ENCODE peak calls at places on chromosome 1, in ten cellular contexts. S is heart left ventricle; V is activated CD4-positive, alpha-beta T cell treated with anti-CD3 and anti-CD28 coated beads, Interleukin-2, amount 50 U/mL, for 4 hours; R is T-helper 17 cell; B is EH; T is MV-4-11; W is cardiac muscle cell; J is left lung; E is T-helper 1 cell; F is NCI-H345. M is an unnamed sample.

GRCh38 chr1:108053291-108054023 is 88.5 kb upstream of the VAV3 start:
- DNase-seq in E (no peak), W (no peak), R (no peak), F (no peak), V (no peak), S (peak; percentile 37), T (peak; percentile 68), J (no peak), B (no peak), M (no peak)

GRCh38 chr1:40141878-40142535 is 19.2 kb upstream of the RLF start:
- DNase-seq in V (no peak), W (no peak), T (no peak), B (peak; percentile 57), E (no peak), S (no peak), F (no peak), R (no peak), J (no peak), M (no peak)

GRCh38 chr1:72050551-72050950 is 231.8 kb downstream of the NEGR1 start:
- DNase-seq in W (no peak), J (no peak), B (no peak), R (no peak), S (no peak), E (no peak), V (no peak), T (no peak), F (no peak), M (no peak)

GRCh38 chr1:88462481-88463261 is 221.4 kb upstream of the PKN2 start:
- DNase-seq in J (peak; percentile 67), B (peak; percentile 19), S (peak; percentile 41), R (no peak), F (peak; percentile 64), E (no peak), W (peak; percentile 76), T (no peak), V (no peak), M (no peak)

GRCh38 chr1:2274231-2274967 is 46.3 kb downstream of the SKI start:
- DNase-seq in V (no peak), F (no peak), J (peak; percentile 72), S (no peak), E (no peak), T (no peak), R (no peak), W (no peak), B (no peak), M (no peak)

GRCh38 chr1:103953386-103953785 is 203.7 kb downstream of the AMY1C start:
- DNase-seq in V (no peak), B (no peak), W (no peak), E (no peak), T (no peak), S (no peak), R (no peak), F (peak; percentile 4), J (no peak), M (no peak)

GRCh38 chr1:91120915-91121314 is 99.1 kb upstream of the ZNF644 start:
- DNase-seq in E (no peak), V (no peak), S (no peak), B (no peak), T (no peak), F (no peak), R (no peak), J (no peak), W (no peak), M (no peak)

GRCh38 chr1:27525296-27526271 is 35.6 kb upstream of the WASF2 start:
- DNase-seq in B (peak; percentile 84), V (no peak), F (peak; percentile 69), R (peak; percentile 14), W (peak; percentile 96), E (peak; percentile 31), J (peak; percentile 91), T (peak; percentile 93), S (peak; percentile 92), M (no peak)

GRCh38 chr1:186620951-186621350 is 59.3 kb downstream of the PTGS2 start:
- DNase-seq in S (no peak), J (no peak), V (no peak), B (peak; percentile 92), R (no peak), W (no peak), F (no peak), T (peak; percentile 96), E (no peak), M (peak; percentile 34)

GRCh38 chr1:20380616-20381035 is 90.0 kb downstream of the VWA5B1 start:
- DNase-seq in T (peak; percentile 96), S (no peak), W (no peak), R (no peak), F (no peak), V (no peak), E (no peak), J (no peak), B (peak; percentile 83), M (no peak)

GRCh38 chr1:42873670-42874069 is 27.3 kb downstream of the ZNF691 start:
- DNase-seq in J (no peak), F (no peak), V (no peak), R (no peak), W (no peak), S (no peak), B (no peak), T (no peak), E (no peak), M (no peak)

GRCh38 chr1:53043271-53043670 is 18.7 kb upstream of the PODN start:
- DNase-seq in F (no peak), S (no peak), J (no peak), V (no peak), B (peak; percentile 92), E (no peak), W (no peak), R (no peak), T (no peak), M (no peak)

GRCh38 chr1:11281518-11282331 is 8.7 kb downstream of the UBIAD1 start:
- DNase-seq in J (no peak), R (no peak), B (peak; percentile 92), S (no peak), W (no peak), V (no peak), T (no peak), E (no peak), F (no peak), M (peak; percentile 48)

GRCh38 chr1:52880226-52880625 is 37.7 kb downstream of the ZYG11A start:
- DNase-seq in J (no peak), R (no peak), F (peak; percentile 38), V (no peak), S (no peak), T (no peak), B (no peak), E (no peak), W (no peak), M (no peak)

GRCh38 chr1:8122160-8122476 is 96.0 kb upstream of the ERRFI1 start:
- DNase-seq in T (no peak), V (no peak), F (no peak), S (no peak), R (no peak), J (no peak), W (no peak), B (peak; percentile 36), E (no peak), M (no peak)

GRCh38 chr1:6554907-6555778 is at the start of gene TAS1R1:
- DNase-seq in V (no peak), J (no peak), F (no peak), R (no peak), E (no peak), T (no peak), S (peak; percentile 52), W (no peak), B (peak; percentile 55), M (no peak)

GRCh38 chr1:60865146-60865545 is 217.2 kb upstream of the NFIA start:
- DNase-seq in V (no peak), W (no peak), R (no peak), J (no peak), S (no peak), T (no peak), E (no peak), F (no peak), B (no peak), M (no peak)

GRCh38 chr1:214422137-214422671 is 129.2 kb downstream of the PTPN14 start:
- DNase-seq in V (no peak), F (no peak), W (no peak), B (peak; percentile 89), S (no peak), J (no peak), E (no peak), R (no peak), T (no peak), M (peak; percentile 71)

GRCh38 chr1:43552813-43553212 is 22.1 kb downstream of the PTPRF start:
- DNase-seq in R (no peak), W (no peak), F (no peak), J (peak; percentile 85), S (peak; percentile 62), V (no peak), B (peak; percentile 76), E (no peak), T (no peak), M (no peak)

GRCh38 chr1:204216236-204216635 is 2.4 kb upstream of the GOLT1A start:
- DNase-seq in R (no peak), S (no peak), V (no peak), E (no peak), T (no peak), F (no peak), W (no peak), B (no peak), J (no peak), M (no peak)

GRCh38 chr1:173149887-173150286 is 57.2 kb downstream of the TNFSF4 start:
- DNase-seq in W (no peak), E (no peak), R (no peak), V (no peak), S (no peak), T (peak; percentile 91), B (peak; percentile 62), F (no peak), J (no peak), M (no peak)

GRCh38 chr1:26529655-26530539 is at the start of gene RPS6KA1:
- DNase-seq in R (peak; percentile 46), W (peak; percentile 90), E (peak; percentile 49), V (peak; percentile 37), T (peak; percentile 31), J (peak; percentile 94), B (peak; percentile 56), S (peak; percentile 62), F (peak; percentile 74), M (peak; percentile 29)

GRCh38 chr1:205301220-205301821 is 20.2 kb downstream of the NUAK2 start:
- DNase-seq in T (no peak), S (no peak), W (peak; percentile 86), J (peak; percentile 91), E (no peak), F (peak; percentile 23), R (no peak), B (peak; percentile 99), V (no peak), M (peak; percentile 61)

GRCh38 chr1:43071241-43071640 is 100.8 kb downstream of the EBNA1BP2 start:
- DNase-seq in B (no peak), S (no peak), T (no peak), V (no peak), E (no peak), R (no peak), W (no peak), J (no peak), F (no peak), M (no peak)

GRCh38 chr1:234926574-234927311 is 201.9 kb downstream of the TOMM20 start:
- DNase-seq in F (no peak), R (no peak), T (peak; percentile 81), S (no peak), W (no peak), V (peak; percentile 16), B (no peak), J (no peak), E (no peak), M (no peak)

GRCh38 chr1:8217809-8218208 is 100.1 kb upstream of the SLC45A1 start:
- DNase-seq in W (no peak), B (no peak), S (no peak), R (no peak), V (no peak), E (no peak), F (no peak), T (no peak), J (no peak), M (no peak)

GRCh38 chr1:51559501-51559900 is 40.4 kb upstream of the EPS15 start:
- DNase-seq in V (no peak), J (no peak), T (no peak), F (no peak), E (no peak), R (no peak), W (no peak), B (peak; percentile 10), S (no peak), M (no peak)

GRCh38 chr1:79792212-79792575 is 785.7 kb upstream of the ADGRL4 start:
- DNase-seq in F (no peak), T (no peak), V (no peak), W (no peak), J (no peak), E (no peak), B (peak; percentile 34), R (no peak), S (no peak), M (no peak)